ENCODE peak calls at places on chromosomes 2 and 18, in four cellular contexts. B, H, U and W are unnamed samples.
A peak's percentile ranks its signal among the peaks of the same experiment; 100 is the strongest.

GRCh38 chr2:190637331-190637734 is 11.6 kb upstream of the NAB1 start:
- DNase-seq in B (no peak), H (no peak), U (no peak), W (no peak)

GRCh38 chr2:192669505-192670082 is 474.9 kb upstream of the TMEFF2 start:
- DNase-seq in B (no peak), H (no peak), U (no peak), W (no peak)

GRCh38 chr2:175175896-175176295 is 5.6 kb downstream of the ATP5MC3 start:
- DNase-seq in B (no peak), H (no peak), U (no peak), W (no peak)

GRCh38 chr2:225670111-225670974 is 270.8 kb downstream of the NYAP2 start:
- DNase-seq in B (no peak), H (no peak), U (peak; percentile 49), W (no peak)

GRCh38 chr2:113888641-113889470 is 1.0 kb upstream of the ACTR3 start:
- DNase-seq in B (no peak), H (no peak), U (no peak), W (no peak)

GRCh38 chr2:184971669-184972068 is 373.3 kb downstream of the ZNF804A start:
- DNase-seq in B (no peak), H (no peak), U (no peak), W (no peak)

GRCh38 chr2:213251618-213252017 is 32.6 kb upstream of the SPAG16 start:
- DNase-seq in B (no peak), H (peak; percentile 41), U (peak; percentile 50), W (no peak)

GRCh38 chr18:59628995-59629394 is 68.2 kb downstream of the CCBE1 start:
- DNase-seq in B (no peak), H (no peak), U (no peak), W (no peak)

GRCh38 chr2:109676346-109676897 is 62.3 kb downstream of the SOWAHC start:
- DNase-seq in B (no peak), H (no peak), U (no peak), W (no peak)

GRCh38 chr2:47918043-47918442 is 11.7 kb upstream of the FBXO11 start:
- DNase-seq in B (no peak), H (no peak), U (no peak), W (no peak)

GRCh38 chr2:85216927-85217326 is 83.7 kb downstream of the TCF7L1 start:
- DNase-seq in B (peak; percentile 49), H (no peak), U (no peak), W (no peak)

GRCh38 chr2:47783491-47784330 is 766 bp downstream of the MSH6 start:
- DNase-seq in B (peak; percentile 34), H (peak; percentile 86), U (peak; percentile 37), W (peak; percentile 83)

GRCh38 chr2:172270278-172271079 is 156.9 kb upstream of the ITGA6 start:
- DNase-seq in B (no peak), H (no peak), U (no peak), W (no peak)

GRCh38 chr2:4653989-4654388 is 950.6 kb downstream of the DCDC2C start:
- DNase-seq in B (no peak), H (no peak), U (no peak), W (no peak)

GRCh38 chr2:165950438-165950837 is 3.1 kb downstream of the TTC21B start:
- DNase-seq in B (no peak), H (no peak), U (no peak), W (no peak)

GRCh38 chr2:232341061-232341738 is 37.4 kb upstream of the ALPP start:
- DNase-seq in B (no peak), H (no peak), U (no peak), W (peak; percentile 54)

GRCh38 chr18:45639424-45639823 is 24.1 kb downstream of the SLC14A2 start:
- DNase-seq in B (no peak), H (no peak), U (no peak), W (no peak)

GRCh38 chr2:217934321-217935131 is 68.3 kb downstream of the TNS1 start:
- DNase-seq in B (no peak), H (no peak), U (no peak), W (peak; percentile 93)

GRCh38 chr18:72152935-72153334 is 391.2 kb downstream of the CBLN2 start:
- DNase-seq in B (no peak), H (no peak), U (no peak), W (no peak)

GRCh38 chr2:38074047-38074774 is 1.7 kb downstream of the CYP1B1 start:
- DNase-seq in B (no peak), H (no peak), U (no peak), W (no peak)

GRCh38 chr18:77918738-77919137 is 669.1 kb downstream of the GALR1 start:
- DNase-seq in B (no peak), H (no peak), U (no peak), W (no peak)

GRCh38 chr2:197786010-197786877 is 1.1 kb upstream of the BOLL start:
- DNase-seq in B (no peak), H (no peak), U (no peak), W (no peak)

DNA sequence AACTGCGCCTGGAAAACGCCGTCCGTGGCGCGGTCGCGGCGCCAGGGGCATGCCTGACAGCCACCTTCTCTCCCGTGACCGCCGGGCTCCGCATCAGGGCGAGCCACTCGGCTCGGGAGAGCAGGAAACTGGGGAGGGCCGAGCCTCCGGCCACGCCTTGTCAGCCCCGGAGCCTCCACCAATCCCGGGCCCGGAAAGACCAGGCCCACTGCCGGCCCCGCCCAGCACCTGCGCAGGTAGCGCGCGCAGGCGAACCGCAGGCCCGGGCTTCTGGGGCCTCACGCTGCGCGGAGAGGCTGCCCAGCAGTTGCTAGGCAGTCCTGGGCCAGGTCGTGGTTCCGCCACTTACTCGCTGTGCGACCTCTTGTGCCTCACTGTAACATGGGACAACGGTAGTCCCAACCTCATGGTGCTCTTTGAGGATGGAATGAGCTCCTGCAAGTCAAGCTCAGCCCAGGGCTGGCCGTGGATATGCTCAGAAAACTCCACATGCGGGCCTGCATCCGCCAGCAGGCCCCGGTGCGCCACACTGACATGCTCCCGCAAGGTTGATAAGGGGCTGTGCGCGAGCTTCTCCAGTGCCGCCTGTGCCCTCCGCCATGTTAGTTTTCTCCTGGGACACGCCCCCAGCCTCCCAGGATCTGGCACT is 97.1 kb downstream of the INHBB start:
- DNase-seq in B (peak; percentile 48), H (peak; percentile 93), U (peak; percentile 63), W (peak; percentile 57)
- TF ChIP-seq POLR2AphosphoS5 in B (peak; percentile 60), H (no peak), U (peak; percentile 85), W (no peak)

GRCh38 chr2:235506291-235506996 is 12.6 kb downstream of the AGAP1 start:
- DNase-seq in B (no peak), H (no peak), U (no peak), W (no peak)

GRCh38 chr2:235507928-235508327 is 14.1 kb downstream of the AGAP1 start:
- DNase-seq in B (no peak), H (no peak), U (no peak), W (no peak)

GRCh38 chr2:235506997-235507615 is 13.3 kb downstream of the AGAP1 start:
- DNase-seq in B (no peak), H (no peak), U (no peak), W (no peak)

GRCh38 chr2:235504459-235505200 is 10.8 kb downstream of the AGAP1 start:
- DNase-seq in B (no peak), H (no peak), U (no peak), W (no peak)

GRCh38 chr2:235505210-235505741 is 11.4 kb downstream of the AGAP1 start:
- DNase-seq in B (no peak), H (peak; percentile 62), U (no peak), W (no peak)
- H3K27ac ChIP-seq in B (peak overlapping the region; percentile 36), H (peak overlapping the region; percentile 30), U (no peak overlapping the region), W (peak overlapping the region; percentile 51)

GRCh38 chr2:170719810-170720209 is 4.7 kb downstream of the SP5 start:
- DNase-seq in B (no peak), H (no peak), U (no peak), W (no peak)
- TF ChIP-seq POLR2AphosphoS5 in B (no peak), H (no peak), U (no peak), W (no peak)

DNA sequence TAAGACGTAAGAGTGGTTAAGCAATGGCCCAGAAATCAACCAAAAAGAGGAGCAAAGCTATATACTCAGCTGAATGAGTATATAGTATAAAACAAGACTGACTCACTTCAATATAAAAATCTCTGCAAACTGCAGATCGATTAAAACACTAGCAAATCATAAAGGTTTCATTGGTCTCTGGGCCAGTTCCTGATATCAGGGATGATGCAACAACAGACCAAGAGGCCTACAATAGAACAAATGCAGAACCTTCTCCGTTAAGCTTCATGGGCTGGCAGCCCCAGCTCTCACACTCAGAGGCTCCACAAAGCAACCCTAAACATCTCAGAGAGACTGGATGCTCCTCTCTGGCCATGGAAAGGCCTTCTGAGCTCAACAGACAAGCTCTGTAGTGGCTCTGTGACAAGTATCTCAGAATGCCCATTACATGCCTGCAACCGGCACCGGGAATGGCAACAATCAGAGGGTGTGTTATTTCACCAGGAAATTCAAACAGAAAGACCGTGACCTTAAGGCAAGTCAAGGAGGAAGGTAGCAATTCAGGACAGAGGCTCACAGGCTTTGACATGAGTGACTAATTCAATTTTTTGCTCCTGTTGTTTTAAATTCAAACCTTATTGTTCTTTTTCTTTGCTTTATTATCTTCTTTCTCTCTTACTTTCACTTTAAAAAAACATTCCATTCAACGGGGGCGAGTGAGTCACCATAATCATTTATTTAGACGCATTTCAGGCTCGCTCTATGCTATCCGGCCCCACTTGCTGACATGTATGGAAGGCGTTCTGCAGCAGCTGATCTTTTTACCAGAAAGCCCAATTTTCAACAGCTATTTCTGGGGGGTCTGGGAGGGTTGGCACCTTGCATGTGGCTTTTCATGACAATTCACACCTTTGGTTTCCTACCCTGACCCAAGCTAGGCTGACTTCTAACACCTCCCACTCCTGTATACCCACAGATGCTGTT is 15.1 kb downstream of the CYRIA start:
- DNase-seq in B (no peak), H (no peak), U (no peak), W (no peak)
- H3K27ac ChIP-seq in B (peak overlapping the region; percentile 77), H (peak overlapping the region; percentile 57), U (no peak overlapping the region), W (peak overlapping the region; percentile 76)